ENCODE peak calls at places on chromosomes 4 and X, in five cellular contexts. One of them, this sample, is unnamed.
A peak's percentile ranks its signal among the peaks of the same experiment; 100 is the strongest.

GRCh38 chr4:95599777-95600436 is 51.1 kb upstream of the UNC5C start:
- DNase-seq in cardiac muscle cell: no peak
- DNase-seq in upper lobe of right lung: no peak
- DNase-seq in fibroblast of the aortic adventitia: no peak
- DNase-seq in neural progenitor cell: no peak
- DNase-seq in this sample: no peak

GRCh38 chrX:68146054-68146453 is 287.2 kb downstream of the OPHN1 start:
- DNase-seq in cardiac muscle cell: peak; percentile 35
- DNase-seq in upper lobe of right lung: no peak
- DNase-seq in fibroblast of the aortic adventitia: peak; percentile 65
- DNase-seq in neural progenitor cell: peak; percentile 20
- DNase-seq in this sample: no peak

GRCh38 chrX:133594156-133594555 is 178.9 kb upstream of the GPC4 start:
- DNase-seq in cardiac muscle cell: no peak
- DNase-seq in upper lobe of right lung: no peak
- DNase-seq in fibroblast of the aortic adventitia: no peak
- DNase-seq in neural progenitor cell: no peak
- DNase-seq in this sample: no peak

GRCh38 chrX:140190441-140191108 is 225.3 kb upstream of the CXorf66 start:
- DNase-seq in cardiac muscle cell: no peak
- DNase-seq in upper lobe of right lung: no peak
- DNase-seq in fibroblast of the aortic adventitia: peak; percentile 22
- DNase-seq in neural progenitor cell: no peak
- DNase-seq in this sample: no peak

GRCh38 chr4:140816806-140817205 is 60.6 kb upstream of the TBC1D9 start:
- DNase-seq in cardiac muscle cell: no peak
- DNase-seq in upper lobe of right lung: no peak
- DNase-seq in fibroblast of the aortic adventitia: no peak
- DNase-seq in neural progenitor cell: no peak
- DNase-seq in this sample: no peak

GRCh38 chrX:38939067-38939466 is 137.8 kb downstream of the MID1IP1 start:
- DNase-seq in cardiac muscle cell: no peak
- DNase-seq in upper lobe of right lung: no peak
- DNase-seq in fibroblast of the aortic adventitia: peak; percentile 96
- DNase-seq in neural progenitor cell: no peak
- DNase-seq in this sample: no peak

GRCh38 chrX:46710927-46711623 is 47.8 kb downstream of the SLC9A7 start:
- DNase-seq in cardiac muscle cell: no peak
- DNase-seq in upper lobe of right lung: no peak
- DNase-seq in fibroblast of the aortic adventitia: no peak
- DNase-seq in neural progenitor cell: peak; percentile 17
- DNase-seq in this sample: peak; percentile 33

GRCh38 chrX:39818071-39818470 is 279.7 kb downstream of the BCOR start:
- DNase-seq in cardiac muscle cell: no peak
- DNase-seq in upper lobe of right lung: no peak
- DNase-seq in fibroblast of the aortic adventitia: no peak
- DNase-seq in neural progenitor cell: no peak
- DNase-seq in this sample: no peak

GRCh38 chrX:45889471-45889870 is 655.8 kb downstream of the ZNF674 start:
- DNase-seq in cardiac muscle cell: no peak
- DNase-seq in upper lobe of right lung: no peak
- DNase-seq in fibroblast of the aortic adventitia: no peak
- DNase-seq in neural progenitor cell: no peak
- DNase-seq in this sample: no peak

GRCh38 chr4:65046496-65047101 is 623.7 kb downstream of the EPHA5 start:
- DNase-seq in cardiac muscle cell: peak; percentile 38
- DNase-seq in upper lobe of right lung: no peak
- DNase-seq in fibroblast of the aortic adventitia: peak; percentile 7
- DNase-seq in neural progenitor cell: no peak
- DNase-seq in this sample: no peak

GRCh38 chr4:113467581-113467980 is 294.0 kb downstream of the CAMK2D start:
- DNase-seq in cardiac muscle cell: no peak
- DNase-seq in upper lobe of right lung: no peak
- DNase-seq in fibroblast of the aortic adventitia: peak; percentile 79
- DNase-seq in neural progenitor cell: no peak
- DNase-seq in this sample: no peak

GRCh38 chrX:143988356-143988755 is 104.5 kb downstream of the UBE2NL start:
- DNase-seq in cardiac muscle cell: no peak
- DNase-seq in upper lobe of right lung: no peak
- DNase-seq in fibroblast of the aortic adventitia: no peak
- DNase-seq in neural progenitor cell: no peak
- DNase-seq in this sample: no peak

GRCh38 chrX:136497556-136498048 is at the start of gene HTATSF1:
- DNase-seq in cardiac muscle cell: peak; percentile 22
- DNase-seq in upper lobe of right lung: no peak
- DNase-seq in fibroblast of the aortic adventitia: no peak
- DNase-seq in neural progenitor cell: peak; percentile 38
- DNase-seq in this sample: no peak

GRCh38 chrX:12974217-12974796 is 603 bp upstream of the TMSB4X start:
- DNase-seq in cardiac muscle cell: no peak
- DNase-seq in upper lobe of right lung: peak; percentile 80
- DNase-seq in fibroblast of the aortic adventitia: peak; percentile 83
- DNase-seq in neural progenitor cell: peak; percentile 74
- DNase-seq in this sample: peak; percentile 39

GRCh38 chr4:112031712-112032328 is 113.4 kb upstream of the FAM241A start:
- DNase-seq in cardiac muscle cell: peak; percentile 81
- DNase-seq in upper lobe of right lung: no peak
- DNase-seq in fibroblast of the aortic adventitia: peak; percentile 79
- DNase-seq in neural progenitor cell: peak; percentile 76
- DNase-seq in this sample: peak; percentile 46

GRCh38 chrX:73561791-73562190 is 1.2 kb upstream of the CHIC1 start:
- DNase-seq in cardiac muscle cell: no peak
- DNase-seq in upper lobe of right lung: no peak
- DNase-seq in fibroblast of the aortic adventitia: peak; percentile 44
- DNase-seq in neural progenitor cell: no peak
- DNase-seq in this sample: no peak

GRCh38 chrX:153460826-153461225 is 9.6 kb downstream of the HAUS7 start:
- DNase-seq in cardiac muscle cell: peak; percentile 63
- DNase-seq in upper lobe of right lung: no peak
- DNase-seq in fibroblast of the aortic adventitia: peak; percentile 47
- DNase-seq in neural progenitor cell: peak; percentile 69
- DNase-seq in this sample: peak; percentile 83

GRCh38 chr4:148067307-148067916 is 335.5 kb downstream of the ARHGAP10 start:
- DNase-seq in cardiac muscle cell: peak; percentile 37
- DNase-seq in upper lobe of right lung: no peak
- DNase-seq in fibroblast of the aortic adventitia: no peak
- DNase-seq in neural progenitor cell: no peak
- DNase-seq in this sample: no peak

GRCh38 chrX:27236681-27237080 is 226.5 kb downstream of the PPP4R3C start:
- DNase-seq in cardiac muscle cell: no peak
- DNase-seq in upper lobe of right lung: no peak
- DNase-seq in fibroblast of the aortic adventitia: no peak
- DNase-seq in neural progenitor cell: no peak
- DNase-seq in this sample: no peak

GRCh38 chr4:142840516-142841123 is 5.5 kb downstream of the INPP4B start:
- DNase-seq in cardiac muscle cell: peak; percentile 52
- DNase-seq in upper lobe of right lung: no peak
- DNase-seq in fibroblast of the aortic adventitia: peak; percentile 83
- DNase-seq in neural progenitor cell: peak; percentile 51
- DNase-seq in this sample: no peak

GRCh38 chrX:75155830-75156525 is at the start of gene ABCB7:
- DNase-seq in cardiac muscle cell: peak; percentile 74
- DNase-seq in upper lobe of right lung: peak; percentile 73
- DNase-seq in fibroblast of the aortic adventitia: peak; percentile 82
- DNase-seq in neural progenitor cell: peak; percentile 82
- DNase-seq in this sample: peak; percentile 66
- TF ChIP-seq CTCF in cardiac muscle cell: peak; percentile 25
- TF ChIP-seq CTCF in upper lobe of right lung: no peak
- TF ChIP-seq CTCF in fibroblast of the aortic adventitia: peak; percentile 23
- TF ChIP-seq CTCF in neural progenitor cell: peak; percentile 26
- TF ChIP-seq CTCF in this sample: peak; percentile 2

GRCh38 chr4:2318885-2319284 is 57.0 kb upstream of the MXD4 start:
- DNase-seq in cardiac muscle cell: no peak
- DNase-seq in upper lobe of right lung: no peak
- DNase-seq in fibroblast of the aortic adventitia: no peak
- DNase-seq in neural progenitor cell: no peak
- DNase-seq in this sample: no peak
- TF ChIP-seq CTCF in cardiac muscle cell: no peak
- TF ChIP-seq CTCF in upper lobe of right lung: no peak
- TF ChIP-seq CTCF in fibroblast of the aortic adventitia: no peak
- TF ChIP-seq CTCF in neural progenitor cell: no peak
- TF ChIP-seq CTCF in this sample: no peak

DNA sequence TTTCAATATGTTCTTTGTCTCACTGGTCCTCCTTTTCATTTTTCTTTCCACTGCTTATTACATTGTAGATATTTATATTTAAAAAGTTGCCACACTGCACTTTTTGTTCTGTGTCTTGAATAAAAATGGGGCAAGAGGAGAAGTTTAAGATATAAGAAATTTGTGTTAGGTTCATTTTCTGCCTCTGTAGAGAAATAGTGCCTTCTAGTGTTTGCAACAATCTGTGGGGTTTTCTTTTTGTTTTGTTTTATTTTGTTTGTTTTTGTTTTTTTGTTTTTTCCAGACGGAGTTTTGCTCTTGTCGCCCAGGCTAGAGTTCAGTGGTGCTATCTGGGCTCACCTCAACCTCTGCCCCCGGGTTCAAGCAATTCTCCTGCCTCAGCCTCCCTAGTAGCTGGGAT is 20.1 kb upstream of the SMIM14 start:
- DNase-seq in cardiac muscle cell: no peak
- DNase-seq in upper lobe of right lung: no peak
- DNase-seq in fibroblast of the aortic adventitia: peak; percentile 24
- DNase-seq in neural progenitor cell: no peak
- DNase-seq in this sample: no peak
- TF ChIP-seq CTCF in cardiac muscle cell: peak; percentile 51
- TF ChIP-seq CTCF in upper lobe of right lung: no peak
- TF ChIP-seq CTCF in fibroblast of the aortic adventitia: peak; percentile 47
- TF ChIP-seq CTCF in neural progenitor cell: peak; percentile 22
- TF ChIP-seq CTCF in this sample: no peak

DNA sequence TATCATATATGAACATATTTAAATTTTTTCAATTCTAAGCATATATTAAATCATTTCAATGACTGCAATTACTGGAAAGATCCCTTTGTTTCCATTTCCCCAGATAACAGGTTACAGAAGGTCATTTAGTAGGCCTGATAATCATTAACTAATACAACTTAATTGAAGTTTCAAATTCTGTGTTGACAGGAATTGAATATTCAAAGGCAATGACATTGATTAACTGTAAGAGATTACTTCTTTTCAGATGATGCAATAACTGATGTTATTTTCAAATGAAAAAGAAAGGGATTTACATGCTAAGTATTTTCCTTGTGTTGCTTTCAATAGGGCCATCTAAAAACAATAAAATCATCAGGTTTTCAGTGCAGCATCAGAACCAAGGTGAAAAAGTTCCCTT is 81.1 kb upstream of the ENPEP start:
- DNase-seq in cardiac muscle cell: no peak
- DNase-seq in upper lobe of right lung: no peak
- DNase-seq in fibroblast of the aortic adventitia: no peak
- DNase-seq in neural progenitor cell: no peak
- DNase-seq in this sample: no peak
- TF ChIP-seq CTCF in cardiac muscle cell: no peak
- TF ChIP-seq CTCF in upper lobe of right lung: no peak
- TF ChIP-seq CTCF in fibroblast of the aortic adventitia: no peak
- TF ChIP-seq CTCF in neural progenitor cell: no peak
- TF ChIP-seq CTCF in this sample: no peak

GRCh38 chr4:79297029-79297428 is 28.8 kb downstream of the NAA11 start:
- DNase-seq in cardiac muscle cell: no peak
- DNase-seq in upper lobe of right lung: no peak
- DNase-seq in fibroblast of the aortic adventitia: no peak
- DNase-seq in neural progenitor cell: no peak
- DNase-seq in this sample: no peak
- TF ChIP-seq CTCF in cardiac muscle cell: no peak
- TF ChIP-seq CTCF in upper lobe of right lung: no peak
- TF ChIP-seq CTCF in fibroblast of the aortic adventitia: no peak
- TF ChIP-seq CTCF in neural progenitor cell: no peak
- TF ChIP-seq CTCF in this sample: no peak

GRCh38 chr4:99200148-99200547 is 18.9 kb downstream of the ADH6 start:
- DNase-seq in cardiac muscle cell: no peak
- DNase-seq in upper lobe of right lung: no peak
- DNase-seq in fibroblast of the aortic adventitia: no peak
- DNase-seq in neural progenitor cell: no peak
- DNase-seq in this sample: no peak

GRCh38 chr4:99202536-99202935 is 16.5 kb downstream of the ADH6 start:
- DNase-seq in cardiac muscle cell: no peak
- DNase-seq in upper lobe of right lung: no peak
- DNase-seq in fibroblast of the aortic adventitia: peak; percentile 97
- DNase-seq in neural progenitor cell: no peak
- DNase-seq in this sample: no peak

GRCh38 chr4:99205104-99205979 is 13.7 kb downstream of the ADH6 start:
- DNase-seq in cardiac muscle cell: peak; percentile 18
- DNase-seq in upper lobe of right lung: no peak
- DNase-seq in fibroblast of the aortic adventitia: peak; percentile 90
- DNase-seq in neural progenitor cell: peak; percentile 3
- DNase-seq in this sample: peak; percentile 25

GRCh38 chr4:99202094-99202493 is 17.0 kb downstream of the ADH6 start:
- DNase-seq in cardiac muscle cell: no peak
- DNase-seq in upper lobe of right lung: no peak
- DNase-seq in fibroblast of the aortic adventitia: no peak
- DNase-seq in neural progenitor cell: no peak
- DNase-seq in this sample: no peak

GRCh38 chr4:99201687-99202086 is 17.4 kb downstream of the ADH6 start:
- DNase-seq in cardiac muscle cell: no peak
- DNase-seq in upper lobe of right lung: no peak
- DNase-seq in fibroblast of the aortic adventitia: peak; percentile 90
- DNase-seq in neural progenitor cell: no peak
- DNase-seq in this sample: no peak
- TF ChIP-seq CTCF in cardiac muscle cell: peak; percentile 47
- TF ChIP-seq CTCF in upper lobe of right lung: peak; percentile 32
- TF ChIP-seq CTCF in fibroblast of the aortic adventitia: peak; percentile 51
- TF ChIP-seq CTCF in neural progenitor cell: no peak
- TF ChIP-seq CTCF in this sample: no peak

This sample was measured in WERI-Rb-1.